ENCODE peak calls at places on chromosomes 16 and 17, in six cellular contexts. G, O, Q, X, A and T are unnamed samples. For H3K9me3, the result is how much of the 10 kb centered on the place peaks cover.

GRCh38 chr17:50665838-50666237 is 31.2 kb downstream of the ABCC3 start:
- DNase-seq in G (no peak), O (no peak), Q (no peak), X (no peak), A (no peak), T (no peak)

GRCh38 chr17:76014925-76015261 is 12.2 kb downstream of the EVPL start:
- DNase-seq in G (no peak), O (peak), Q (no peak), X (peak), A (no peak), T (peak)

GRCh38 chr16:4053663-4054479 is 62.4 kb downstream of the ADCY9 start:
- DNase-seq in G (no peak), O (no peak), Q (peak), X (peak), A (no peak), T (no peak)

GRCh38 chr17:61000911-61001310 is 323.3 kb downstream of the BCAS3 start:
- DNase-seq in G (no peak), O (no peak), Q (no peak), X (no peak), A (no peak), T (no peak)

GRCh38 chr17:81526662-81527571 is 1.3 kb upstream of the FSCN2 start:
- DNase-seq in G (no peak), O (no peak), Q (no peak), X (no peak), A (no peak), T (no peak)

GRCh38 chr16:11229906-11230305 is 26.1 kb downstream of the SOCS1 start:
- DNase-seq in G (no peak), O (no peak), Q (no peak), X (no peak), A (no peak), T (no peak)

GRCh38 chr17:50573866-50574571 is 13.5 kb downstream of the CACNA1G start:
- DNase-seq in G (no peak), O (no peak), Q (no peak), X (no peak), A (no peak), T (no peak)

GRCh38 chr17:72682597-72682996 is 409.9 kb downstream of the SLC39A11 start:
- DNase-seq in G (peak), O (no peak), Q (no peak), X (no peak), A (no peak), T (no peak)

GRCh38 chr16:1959269-1960039 is at the start of gene NDUFB10:
- DNase-seq in G (peak), O (peak), Q (peak), X (peak), A (peak), T (peak)

GRCh38 chr16:50293994-50294855 is 27.9 kb downstream of the ADCY7 start:
- DNase-seq in G (no peak), O (no peak), Q (no peak), X (peak), A (no peak), T (no peak)

GRCh38 chr16:49058382-49058781 is 223.3 kb downstream of the CBLN1 start:
- DNase-seq in G (no peak), O (no peak), Q (no peak), X (no peak), A (no peak), T (no peak)

GRCh38 chr17:78341559-78342437 is 18.1 kb downstream of the SOCS3 start:
- DNase-seq in G (peak), O (peak), Q (no peak), X (peak), A (no peak), T (no peak)

GRCh38 chr16:11025120-11025531 is 80.8 kb downstream of the CLEC16A start:
- DNase-seq in G (no peak), O (no peak), Q (no peak), X (no peak), A (no peak), T (no peak)

GRCh38 chr17:614637-615546 is 99.7 kb downstream of the VPS53 start:
- DNase-seq in G (no peak), O (no peak), Q (no peak), X (no peak), A (no peak), T (no peak)

GRCh38 chr17:21296097-21297025 is 11.8 kb downstream of the MAP2K3 start:
- DNase-seq in G (no peak), O (peak), Q (no peak), X (no peak), A (no peak), T (no peak)

GRCh38 chr16:68473358-68474064 is 25.2 kb upstream of the SMPD3 start:
- DNase-seq in G (no peak), O (no peak), Q (no peak), X (no peak), A (no peak), T (no peak)

GRCh38 chr16:3149630-3150345 is 15.0 kb downstream of the ZNF213 start:
- DNase-seq in G (peak), O (peak), Q (no peak), X (peak), A (peak), T (no peak)

GRCh38 chr16:14409563-14409962 is 220.5 kb downstream of the PARN start:
- DNase-seq in G (no peak), O (no peak), Q (peak), X (no peak), A (no peak), T (peak)

GRCh38 chr17:15263206-15263579 is 1.9 kb downstream of the PMP22 start:
- DNase-seq in G (peak), O (peak), Q (peak), X (peak), A (no peak), T (no peak)

GRCh38 chr16:66493490-66494401 is 56.2 kb downstream of the TK2 start:
- DNase-seq in G (no peak), O (no peak), Q (no peak), X (peak), A (no peak), T (no peak)

GRCh38 chr16:16075463-16076399 is 126.3 kb downstream of the ABCC1 start:
- DNase-seq in G (no peak), O (no peak), Q (no peak), X (peak), A (no peak), T (no peak)

GRCh38 chr17:35291802-35292201 is 48.9 kb downstream of the SLFN5 start:
- DNase-seq in G (no peak), O (no peak), Q (no peak), X (no peak), A (no peak), T (no peak)

GRCh38 chr17:15996322-15996721 is 3.2 kb downstream of the ZSWIM7 start:
- DNase-seq in G (no peak), O (no peak), Q (no peak), X (no peak), A (no peak), T (no peak)

GRCh38 chr17:35170968-35171771 is 23.0 kb downstream of the SLC35G3 start:
- DNase-seq in G (peak), O (no peak), Q (no peak), X (no peak), A (no peak), T (no peak)

GRCh38 chr16:50635505-50636392 is 45.4 kb downstream of the SNX20 start:
- DNase-seq in G (no peak), O (peak), Q (no peak), X (no peak), A (no peak), T (no peak)

GRCh38 chr17:82104797-82105416 is 6.9 kb upstream of the FASN start:
- DNase-seq in G (no peak), O (no peak), Q (no peak), X (no peak), A (no peak), T (no peak)

GRCh38 chr16:86669937-86670772 is 91.8 kb downstream of the FOXL1 start:
- DNase-seq in G (no peak), O (no peak), Q (no peak), X (no peak), A (no peak), T (no peak)

GRCh38 chr17:49022391-49022941 is 25.3 kb downstream of the IGF2BP1 start:
- DNase-seq in G (peak), O (no peak), Q (no peak), X (no peak), A (no peak), T (no peak)

GRCh38 chr17:7502987-7503386 is 18.8 kb downstream of the POLR2A start:
- DNase-seq in G (no peak), O (no peak), Q (no peak), X (no peak), A (no peak), T (no peak)
- TF ChIP-seq CTCF in G (peak), O (peak), Q (no peak), X (no peak), A (no peak), T (no peak)

GRCh38 chr16:35214840-35215239 is 1755.4 kb downstream of the TP53TG3F start:
- DNase-seq in G (no peak), O (no peak), Q (no peak), X (no peak), A (no peak), T (no peak)
- H3K9me3 ChIP-seq in G (under half), O (under half), Q (under half), X (under half), A (under half), T (under half)

DNA sequence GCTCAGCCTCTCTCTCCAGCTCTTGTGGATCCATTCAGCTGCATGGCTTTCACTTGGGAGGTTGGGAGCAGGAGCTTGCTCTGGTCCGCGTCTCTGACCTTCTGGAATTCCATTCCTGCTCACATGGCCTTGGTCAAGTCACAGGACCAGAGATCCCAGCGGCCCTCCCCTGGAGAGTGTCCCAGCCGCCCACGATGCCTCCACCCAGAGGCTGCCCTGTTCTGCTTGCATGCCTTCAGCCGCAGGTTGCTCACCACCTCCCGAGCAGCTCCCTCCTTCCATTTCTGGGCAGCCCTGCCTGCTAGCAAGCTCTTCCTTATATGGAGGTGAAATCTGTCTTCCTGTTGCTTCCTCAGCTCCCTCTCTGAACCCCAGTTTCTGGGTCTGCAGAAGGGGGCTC is 32.6 kb downstream of the RAI1 start:
- DNase-seq in G (no peak), O (no peak), Q (no peak), X (no peak), A (no peak), T (no peak)
- H3K27ac ChIP-seq in G (peak), O (no peak), Q (peak), X (no peak), A (no peak), T (no peak)

DNA sequence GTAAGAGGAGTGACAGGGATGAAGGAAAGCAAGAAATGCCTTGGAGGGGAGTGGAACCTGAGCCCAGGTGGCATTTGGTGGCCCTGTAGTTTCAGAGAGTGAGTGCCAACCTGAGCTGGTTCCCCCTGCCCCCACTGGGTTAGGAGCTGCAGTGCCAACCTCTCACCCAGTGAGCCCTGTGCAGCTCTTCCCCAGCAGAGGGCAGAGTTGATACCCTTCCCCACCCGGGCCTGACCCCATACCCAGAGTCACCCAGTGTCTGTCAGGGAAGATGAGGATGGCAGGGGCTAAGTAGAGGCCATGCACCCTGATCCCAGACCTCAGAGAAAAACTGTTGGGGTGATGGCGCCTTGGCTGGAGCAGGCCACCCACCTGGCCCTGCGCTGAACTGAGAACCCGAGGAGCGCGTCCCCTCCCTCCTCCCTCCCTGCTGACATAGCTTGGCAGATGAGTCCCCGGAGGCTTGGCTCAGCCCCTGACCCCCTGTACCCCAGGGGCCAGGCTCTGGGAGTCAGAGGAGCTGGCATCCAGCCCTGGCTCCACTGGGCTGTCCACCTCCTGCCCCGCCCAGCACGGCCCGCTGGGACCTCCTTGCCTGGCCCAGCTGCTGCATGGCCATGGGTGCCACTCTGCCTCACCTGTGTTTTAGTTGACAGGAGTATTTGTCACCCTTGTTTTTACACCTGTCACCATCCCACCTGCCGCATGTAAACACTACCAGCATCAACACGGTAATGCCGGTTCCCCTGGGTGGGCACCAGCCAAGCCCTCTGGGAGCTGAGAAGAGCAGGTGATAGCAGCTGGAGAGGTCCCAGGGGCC is 113.9 kb downstream of the AMFR start:
- DNase-seq in G (no peak), O (no peak), Q (no peak), X (no peak), A (no peak), T (no peak)
- TF ChIP-seq CTCF in G (peak), O (peak), Q (no peak), X (no peak), A (no peak), T (no peak)

GRCh38 chr16:34054137-34054536 is 594.7 kb downstream of the TP53TG3F start:
- DNase-seq in G (no peak), O (no peak), Q (no peak), X (no peak), A (no peak), T (no peak)

GRCh38 chr16:34054969-34055368 is 595.6 kb downstream of the TP53TG3F start:
- DNase-seq in G (no peak), O (no peak), Q (no peak), X (no peak), A (no peak), T (no peak)

DNA sequence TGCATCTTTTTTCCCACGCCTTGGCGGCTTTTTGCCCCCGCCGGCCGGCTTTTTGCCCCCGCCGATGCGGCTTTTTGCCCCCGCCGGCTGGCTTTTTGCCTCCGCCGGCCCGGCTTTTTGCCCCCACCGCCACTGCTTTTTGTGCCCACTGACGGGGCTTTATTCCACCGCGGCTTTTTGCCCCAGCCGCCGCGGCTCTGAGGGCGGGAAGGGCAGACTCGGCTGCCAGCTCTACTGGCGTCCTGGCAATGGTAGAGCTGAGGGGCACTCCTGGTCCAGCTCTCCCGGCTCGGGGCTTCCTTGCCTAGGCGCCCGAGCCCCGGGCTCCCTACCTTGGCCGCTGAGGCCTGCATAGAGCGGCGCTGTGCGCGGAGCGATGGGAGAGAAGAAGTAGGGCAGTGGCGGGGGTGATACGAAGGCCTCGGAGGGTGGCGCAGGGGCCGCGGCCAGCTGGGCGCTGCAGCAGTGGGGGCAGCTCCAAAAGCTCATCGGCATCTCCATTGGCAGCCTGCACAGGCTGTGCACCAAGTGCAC is 591.4 kb downstream of the TP53TG3F start:
- DNase-seq in G (no peak), O (peak), Q (no peak), X (no peak), A (no peak), T (no peak)
- H3K9me3 ChIP-seq in G (under half), O (under half), Q (under half), X (under half), A (under half), T (under half)

DNA sequence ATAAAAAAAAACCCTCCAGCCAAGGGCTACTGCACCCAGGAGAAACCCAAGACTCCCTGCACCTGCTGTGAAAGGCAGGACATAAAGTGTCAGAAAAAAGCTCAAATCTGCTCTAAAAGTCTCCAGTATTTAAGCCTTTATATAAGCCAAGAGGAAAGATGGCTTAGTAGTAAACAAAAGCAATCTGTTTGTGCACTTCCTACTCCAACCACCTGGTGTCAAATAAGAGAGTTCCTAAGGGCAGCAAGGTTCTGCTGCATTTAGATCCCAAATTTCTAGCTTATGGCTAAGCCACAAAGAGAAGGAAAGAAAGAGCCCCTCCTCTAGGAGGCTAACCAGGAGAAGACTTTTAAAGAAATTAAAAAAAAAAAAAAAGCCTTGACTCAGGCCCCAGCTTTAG is 20.6 kb downstream of the ACSM1 start:
- DNase-seq in G (no peak), O (no peak), Q (no peak), X (no peak), A (no peak), T (no peak)
- H3K27ac ChIP-seq in G (no peak), O (no peak), Q (no peak), X (no peak), A (peak), T (no peak)

DNA sequence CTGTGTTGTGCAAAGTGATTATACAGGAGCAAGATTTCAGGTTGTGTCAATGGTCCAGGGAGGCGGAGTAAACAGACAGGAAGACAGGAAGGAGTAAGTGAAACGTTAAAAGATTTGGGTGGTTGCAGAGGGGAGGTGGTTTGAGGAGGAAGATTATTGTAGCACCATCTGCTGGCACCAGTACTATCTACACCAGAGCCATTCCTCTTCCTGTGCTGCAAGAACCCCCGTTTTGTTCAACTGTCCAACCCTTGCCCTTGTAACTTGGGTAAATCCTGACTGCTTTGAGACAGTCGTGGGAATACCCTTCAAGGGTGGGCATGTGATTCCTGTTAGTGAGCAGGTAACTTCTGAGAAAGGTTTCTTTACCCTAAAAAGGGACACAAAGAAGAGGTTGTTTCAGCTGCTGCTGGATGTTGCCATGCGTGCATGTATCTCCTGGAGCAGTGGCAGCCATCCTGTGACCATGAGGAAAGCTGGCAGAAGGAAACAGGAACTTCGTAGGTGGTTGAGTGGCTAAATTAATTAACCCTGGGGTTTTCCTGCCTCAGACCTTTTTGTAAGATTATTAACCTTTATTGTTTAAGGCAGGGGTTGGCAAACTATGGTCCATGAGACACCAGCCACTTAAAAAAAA is 124.1 kb downstream of the PRKCA start:
- DNase-seq in G (no peak), O (no peak), Q (no peak), X (no peak), A (peak), T (no peak)
- TF ChIP-seq CTCF in G (peak), O (peak), Q (no peak), X (no peak), A (peak), T (peak)

GRCh38 chr16:35142147-35142808 is 1682.9 kb downstream of the TP53TG3F start:
- DNase-seq in G (no peak), O (no peak), Q (no peak), X (no peak), A (no peak), T (no peak)
- H3K9me3 ChIP-seq in G (under half), O (under half), Q (under half), X (under half), A (under half), T (under half)

DNA sequence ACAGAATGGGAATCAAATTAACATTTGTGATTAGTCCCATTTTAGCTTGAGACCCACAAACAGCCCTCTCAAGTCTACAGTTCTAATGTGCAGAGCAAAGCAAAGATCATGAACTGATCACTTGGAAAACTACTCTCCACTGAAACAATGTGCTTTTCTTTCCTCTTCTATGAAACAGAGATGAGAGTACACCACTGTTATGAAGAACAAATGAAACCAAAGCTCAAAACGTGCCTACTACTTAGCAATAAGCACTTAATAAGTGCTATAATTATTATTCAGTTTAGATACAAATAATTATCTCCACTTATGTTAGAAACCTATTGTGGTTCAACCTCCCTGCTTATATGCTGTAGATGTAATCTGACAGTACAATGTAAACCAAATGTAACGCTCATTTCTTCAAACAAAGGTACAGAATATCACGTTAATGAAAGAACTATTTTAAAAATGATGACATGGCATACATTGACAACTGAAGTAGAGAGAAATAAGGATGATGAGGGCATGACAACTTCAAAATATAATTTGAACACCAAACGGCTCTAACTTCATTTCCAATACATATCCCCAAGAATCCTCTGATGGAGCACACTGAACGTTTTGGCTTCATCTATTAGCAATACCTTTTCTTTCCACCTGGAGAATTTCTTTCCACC is 2.0 kb downstream of the VPS35 start:
- DNase-seq in G (no peak), O (no peak), Q (no peak), X (no peak), A (no peak), T (no peak)
- H3K27ac ChIP-seq in G (no peak), O (no peak), Q (no peak), X (no peak), A (no peak), T (peak)

GRCh38 chr16:54929090-54930033 is 1.3 kb upstream of the IRX5 start:
- DNase-seq in G (peak), O (peak), Q (peak), X (peak), A (peak), T (peak)
- TF ChIP-seq CTCF in G (peak), O (peak), Q (peak), X (peak), A (no peak), T (peak)